ENCODE peak calls at places on chromosome 12, in eight cellular contexts. K is hepatocyte; Y is activated CD8-positive, alpha-beta memory T cell treated with anti-CD3 and anti-CD28 coated beads for 24 hours; Q is anterior cingulate cortex; R is T-helper 17 cell; Z is nephron progenitor cell; U is CD8-positive, alpha-beta memory T cell; A is MCF 10A. X is an unnamed sample.

GRCh38 chr12:81296556-81297305 is 218.9 kb downstream of the ACSS3 start:
- DNase-seq in Z (no peak), R (no peak), U (no peak), Q (no peak), K (no peak), A (peak), Y (no peak), X (no peak)

GRCh38 chr12:16691624-16692023 is 85.7 kb upstream of the LMO3 start:
- DNase-seq in Z (no peak), Y (no peak), U (no peak), A (no peak), Q (no peak), R (no peak), K (no peak), X (no peak)

GRCh38 chr12:95492462-95492861 is 18.5 kb downstream of the METAP2 start:
- DNase-seq in A (no peak), Y (no peak), K (no peak), Z (no peak), Q (no peak), U (no peak), R (no peak), X (no peak)

GRCh38 chr12:71892059-71892458 is 46.6 kb upstream of the TPH2 start:
- DNase-seq in Q (no peak), R (no peak), Y (no peak), A (no peak), Z (no peak), K (no peak), U (no peak), X (no peak)

GRCh38 chr12:66921151-66921550 is 242.3 kb upstream of the GRIP1 start:
- DNase-seq in Z (no peak), K (no peak), R (no peak), A (no peak), Y (no peak), U (no peak), Q (no peak), X (no peak)

GRCh38 chr12:123934829-123935228 is 37.8 kb downstream of the CCDC92 start:
- DNase-seq in R (no peak), U (no peak), A (peak), Z (no peak), Y (no peak), K (no peak), Q (no peak), X (no peak)

GRCh38 chr12:92905811-92906554 is 23.1 kb downstream of the EEA1 start:
- DNase-seq in Q (no peak), Y (no peak), K (no peak), A (peak), U (no peak), Z (no peak), R (no peak), X (no peak)

GRCh38 chr12:42039146-42039545 is 105.5 kb downstream of the GXYLT1 start:
- DNase-seq in A (peak), Y (no peak), U (no peak), K (no peak), Q (no peak), R (no peak), Z (no peak), X (no peak)

GRCh38 chr12:40262657-40263056 is 37.9 kb downstream of the LRRK2 start:
- DNase-seq in U (no peak), A (no peak), K (no peak), Y (no peak), R (no peak), Q (no peak), Z (no peak), X (no peak)

GRCh38 chr12:46389130-46389616 is 16.6 kb upstream of the SLC38A2 start:
- DNase-seq in Z (no peak), U (no peak), A (no peak), R (no peak), K (no peak), Q (no peak), Y (no peak), X (no peak)

GRCh38 chr12:52865090-52865944 is 16.5 kb upstream of the KRT78 start:
- DNase-seq in A (peak), Y (peak), K (peak), Z (peak), R (no peak), U (no peak), Q (peak), X (peak)

GRCh38 chr12:21710944-21711343 is 53.3 kb upstream of the LDHB start:
- DNase-seq in Q (no peak), K (no peak), U (no peak), R (no peak), Z (no peak), Y (no peak), A (peak), X (no peak)

GRCh38 chr12:10082057-10082874 is 16.5 kb downstream of the CLEC1A start:
- DNase-seq in K (no peak), Z (no peak), U (no peak), A (no peak), Y (no peak), Q (no peak), R (no peak), X (no peak)

GRCh38 chr12:98419101-98419794 is 96.1 kb upstream of the TMPO start:
- DNase-seq in Z (no peak), A (no peak), Q (no peak), K (no peak), U (no peak), R (no peak), Y (no peak), X (no peak)

GRCh38 chr12:66409195-66409871 is 107.0 kb downstream of the HELB start:
- DNase-seq in Z (peak), U (peak), A (peak), R (no peak), K (peak), Y (no peak), Q (no peak), X (no peak)

GRCh38 chr12:120346031-120346430 is 18.5 kb upstream of the PLA2G1B start:
- DNase-seq in K (no peak), Y (no peak), U (no peak), R (no peak), A (no peak), Z (no peak), Q (no peak), X (no peak)

GRCh38 chr12:104710940-104711725 is 247.0 kb downstream of the SLC41A2 start:
- DNase-seq in R (no peak), A (peak), K (peak), Y (no peak), Q (no peak), Z (no peak), U (no peak), X (no peak)

GRCh38 chr12:109786799-109787198 is 46.4 kb downstream of the TRPV4 start:
- DNase-seq in K (no peak), Y (no peak), A (no peak), R (no peak), U (no peak), Z (no peak), Q (no peak), X (no peak)

GRCh38 chr12:121753844-121754264 is 39.6 kb downstream of the RHOF start:
- DNase-seq in Y (no peak), A (no peak), Z (no peak), U (no peak), Q (peak), R (no peak), K (no peak), X (no peak)

GRCh38 chr12:68915055-68915454 is 17.9 kb downstream of the CPM start:
- DNase-seq in R (no peak), Q (no peak), A (peak), Z (no peak), U (no peak), K (no peak), Y (no peak), X (no peak)

GRCh38 chr12:45259732-45260480 is 44.0 kb downstream of the ANO6 start:
- DNase-seq in K (peak), R (no peak), Q (no peak), A (peak), U (no peak), Z (no peak), Y (no peak), X (no peak)

GRCh38 chr12:5586201-5586600 is 154.3 kb downstream of the NTF3 start:
- DNase-seq in Y (no peak), A (no peak), U (no peak), R (no peak), Q (no peak), Z (no peak), K (peak), X (no peak)

GRCh38 chr12:55612646-55613045 is 24.0 kb upstream of the OR10P1 start:
- DNase-seq in U (no peak), A (no peak), K (no peak), Q (no peak), R (no peak), Y (no peak), Z (no peak), X (no peak)

GRCh38 chr12:15172423-15172822 is 48.8 kb downstream of the RERG start:
- DNase-seq in Z (no peak), A (no peak), K (no peak), R (no peak), Y (no peak), Q (no peak), U (no peak), X (no peak)

GRCh38 chr12:127582074-127582473 is 684.9 kb upstream of the TMEM132C start:
- DNase-seq in Y (no peak), Q (no peak), A (no peak), K (no peak), R (no peak), U (no peak), Z (no peak), X (no peak)

GRCh38 chr12:117881517-117881916 is 87.3 kb downstream of the KSR2 start:
- DNase-seq in U (no peak), A (no peak), K (no peak), Z (no peak), R (no peak), Q (no peak), Y (no peak), X (no peak)

GRCh38 chr12:2212971-2213869 is 160.4 kb downstream of the CACNA1C start:
- DNase-seq in U (no peak), Y (no peak), Z (peak), Q (no peak), A (no peak), R (no peak), K (peak), X (no peak)

GRCh38 chr12:49358548-49359141 is 8.6 kb upstream of the SPATS2 start:
- DNase-seq in U (peak), Y (peak), Z (peak), R (no peak), Q (no peak), A (peak), K (peak), X (peak)

GRCh38 chr12:62900686-62901272 is 34.2 kb downstream of the PPM1H start:
- DNase-seq in U (no peak), Z (no peak), K (peak), R (no peak), Y (no peak), A (peak), Q (no peak), X (no peak)

GRCh38 chr12:106493531-106493930 is 89.3 kb upstream of the RFX4 start:
- DNase-seq in U (no peak), Q (peak), A (no peak), Z (no peak), K (peak), Y (no peak), R (no peak), X (no peak)

GRCh38 chr12:40149673-40150260 is 43.9 kb upstream of the SLC2A13 start:
- DNase-seq in Z (no peak), K (no peak), Y (no peak), R (no peak), A (peak), U (no peak), Q (no peak), X (no peak)